ENCODE peak calls at places on chromosomes 4 and X, in nine cellular contexts. M, I, R, P, N, U, Q, O and W are unnamed samples.

GRCh38 chr4:158209825-158210807 is at the start of gene TMEM144:
- DNase-seq in M (no peak), I (peak; percentile 93), R (peak; percentile 91), P (peak; percentile 50), N (no peak), U (peak; percentile 92), Q (peak; percentile 64), O (peak; percentile 61), W (peak; percentile 85)

GRCh38 chr4:65450899-65451298 is 219.4 kb downstream of the EPHA5 start:
- DNase-seq in M (no peak), I (no peak), R (no peak), P (no peak), N (no peak), U (no peak), Q (no peak), O (no peak), W (no peak)

GRCh38 chr4:168955674-168956073 is 54.4 kb downstream of the CBR4 start:
- DNase-seq in M (no peak), I (no peak), R (no peak), P (no peak), N (no peak), U (no peak), Q (no peak), O (no peak), W (peak; percentile 26)

GRCh38 chr4:149713031-149713430 is 102.6 kb downstream of the IQCM start:
- DNase-seq in M (no peak), I (no peak), R (no peak), P (no peak), N (no peak), U (no peak), Q (no peak), O (no peak), W (no peak)

GRCh38 chr4:7880681-7881080 is 59.0 kb downstream of the AFAP1 start:
- DNase-seq in M (no peak), I (no peak), R (no peak), P (no peak), N (no peak), U (no peak), Q (peak; percentile 26), O (no peak), W (no peak)

GRCh38 chrX:103437147-103437873 is 61.0 kb downstream of the BEX3 start:
- DNase-seq in M (no peak), I (no peak), R (no peak), P (no peak), N (no peak), U (no peak), Q (no peak), O (no peak), W (no peak)

GRCh38 chr4:113784497-113785254 is 23.1 kb upstream of the CAMK2D start:
- DNase-seq in M (no peak), I (no peak), R (no peak), P (no peak), N (no peak), U (no peak), Q (no peak), O (no peak), W (peak; percentile 94)

GRCh38 chr4:54912155-54912554 is 213.2 kb downstream of the KDR start:
- DNase-seq in M (no peak), I (no peak), R (no peak), P (no peak), N (no peak), U (no peak), Q (no peak), O (no peak), W (no peak)

GRCh38 chrX:44621088-44621487 is 78.4 kb upstream of the FUNDC1 start:
- DNase-seq in M (no peak), I (no peak), R (no peak), P (no peak), N (no peak), U (peak; percentile 37), Q (no peak), O (no peak), W (no peak)

GRCh38 chrX:17563515-17563914 is 173.8 kb upstream of the SCML1 start:
- DNase-seq in M (no peak), I (no peak), R (no peak), P (no peak), N (no peak), U (no peak), Q (no peak), O (no peak), W (peak; percentile 75)

GRCh38 chr4:143599827-143600226 is 86.3 kb downstream of the SMARCA5 start:
- DNase-seq in M (no peak), I (no peak), R (no peak), P (no peak), N (no peak), U (no peak), Q (no peak), O (no peak), W (no peak)

GRCh38 chr4:7159923-7160322 is 32.4 kb upstream of the SORCS2 start:
- DNase-seq in M (no peak), I (peak; percentile 13), R (peak; percentile 17), P (no peak), N (no peak), U (no peak), Q (no peak), O (no peak), W (no peak)

GRCh38 chrX:69297521-69297920 is 132.3 kb upstream of the PJA1 start:
- DNase-seq in M (no peak), I (no peak), R (no peak), P (no peak), N (no peak), U (no peak), Q (no peak), O (no peak), W (no peak)

GRCh38 chr4:19239565-19239964 is 1012.1 kb upstream of the SLIT2 start:
- DNase-seq in M (no peak), I (no peak), R (no peak), P (no peak), N (no peak), U (no peak), Q (no peak), O (no peak), W (peak; percentile 66)

GRCh38 chr4:107814758-107815552 is 9.8 kb upstream of the SGMS2 start:
- DNase-seq in M (no peak), I (no peak), R (no peak), P (no peak), N (no peak), U (no peak), Q (no peak), O (no peak), W (peak; percentile 29)

GRCh38 chrX:105461013-105461412 is 240.5 kb upstream of the TEX13A start:
- DNase-seq in M (no peak), I (no peak), R (no peak), P (no peak), N (no peak), U (no peak), Q (no peak), O (no peak), W (no peak)

GRCh38 chr4:123673971-123674370 is 277.4 kb downstream of the SPRY1 start:
- DNase-seq in M (no peak), I (no peak), R (no peak), P (no peak), N (no peak), U (no peak), Q (no peak), O (no peak), W (peak; percentile 65)

GRCh38 chr4:105558277-105558676 is 5.9 kb downstream of the ARHGEF38 start:
- DNase-seq in M (no peak), I (no peak), R (no peak), P (no peak), N (no peak), U (no peak), Q (no peak), O (no peak), W (no peak)

GRCh38 chr4:15938640-15939039 is at the start of gene FGFBP1:
- DNase-seq in M (no peak), I (no peak), R (no peak), P (no peak), N (no peak), U (no peak), Q (no peak), O (no peak), W (no peak)

GRCh38 chr4:186335793-186336192 is 69.8 kb downstream of the F11 start:
- DNase-seq in M (no peak), I (no peak), R (no peak), P (no peak), N (no peak), U (no peak), Q (no peak), O (no peak), W (no peak)

GRCh38 chrX:104193485-104193884 is 27.2 kb downstream of the FAM199X start:
- DNase-seq in M (no peak), I (no peak), R (no peak), P (no peak), N (no peak), U (no peak), Q (no peak), O (no peak), W (no peak)

GRCh38 chr4:17310269-17310652 is 201.6 kb downstream of the QDPR start:
- DNase-seq in M (no peak), I (no peak), R (no peak), P (no peak), N (no peak), U (no peak), Q (no peak), O (no peak), W (peak; percentile 45)

GRCh38 chr4:22504931-22505330 is 10.9 kb downstream of the ADGRA3 start:
- DNase-seq in M (no peak), I (no peak), R (no peak), P (no peak), N (no peak), U (no peak), Q (no peak), O (no peak), W (peak; percentile 38)

GRCh38 chrX:140507982-140508305 is 3.1 kb upstream of the SOX3 start:
- DNase-seq in M (no peak), I (no peak), R (no peak), P (no peak), N (no peak), U (no peak), Q (no peak), O (no peak), W (peak; percentile 68)

GRCh38 chr4:101089168-101089567 is 258.2 kb downstream of the PPP3CA start:
- DNase-seq in M (no peak), I (no peak), R (no peak), P (no peak), N (no peak), U (no peak), Q (no peak), O (no peak), W (no peak)

GRCh38 chr4:44145868-44146267 is 302.7 kb downstream of the KCTD8 start:
- DNase-seq in M (no peak), I (no peak), R (no peak), P (no peak), N (no peak), U (no peak), Q (no peak), O (no peak), W (no peak)

GRCh38 chr4:188941524-188942109 is 802.4 kb downstream of the TRIML1 start:
- DNase-seq in M (no peak), I (no peak), R (no peak), P (no peak), N (no peak), U (no peak), Q (no peak), O (no peak), W (peak; percentile 97)

GRCh38 chr4:110092646-110093045 is 105.8 kb downstream of the ELOVL6 start:
- DNase-seq in M (no peak), I (no peak), R (no peak), P (no peak), N (no peak), U (no peak), Q (no peak), O (no peak), W (no peak)

GRCh38 chr4:26088433-26088928 is 174.5 kb downstream of the SMIM20 start:
- DNase-seq in M (peak; percentile 25), I (no peak), R (no peak), P (no peak), N (peak; percentile 12), U (no peak), Q (no peak), O (no peak), W (peak; percentile 84)